ENCODE peak calls at places on chromosome 7, in seven cellular contexts. P is myocyte; Y is activated CD8-positive, alpha-beta T cell treated with anti-CD3 and anti-CD28 coated beads for 36 hours; G is substantia nigra; O is left lung; K is upper lobe of left lung; M is anterior cingulate cortex. V is an unnamed sample.
A peak's percentile ranks its signal among the peaks of the same experiment; 100 is the strongest.

GRCh38 chr7:120091807-120092206 is 181.2 kb upstream of the KCND2 start:
- DNase-seq in P (no peak), Y (no peak), G (no peak), O (no peak), K (no peak), M (no peak), V (no peak)

GRCh38 chr7:1694981-1695511 is 25.0 kb downstream of the ELFN1 start:
- DNase-seq in P (no peak), Y (no peak), G (no peak), O (peak; percentile 21), K (peak; percentile 10), M (no peak), V (no peak)

GRCh38 chr7:16299853-16300252 is 121.5 kb downstream of the CRPPA start:
- DNase-seq in P (no peak), Y (no peak), G (no peak), O (no peak), K (no peak), M (no peak), V (no peak)

GRCh38 chr7:1575809-1576208 is 6.0 kb upstream of the PSMG3 start:
- DNase-seq in P (no peak), Y (no peak), G (no peak), O (no peak), K (no peak), M (no peak), V (no peak)

GRCh38 chr7:73397521-73397934 is 36.0 kb upstream of the FZD9 start:
- DNase-seq in P (no peak), Y (no peak), G (no peak), O (no peak), K (no peak), M (no peak), V (no peak)

GRCh38 chr7:44227911-44228310 is 27.1 kb downstream of the YKT6 start:
- DNase-seq in P (no peak), Y (no peak), G (no peak), O (no peak), K (no peak), M (no peak), V (no peak)

GRCh38 chr7:18706648-18707047 is 211.1 kb downstream of the HDAC9 start:
- DNase-seq in P (no peak), Y (no peak), G (no peak), O (no peak), K (no peak), M (no peak), V (no peak)

GRCh38 chr7:90570373-90570959 is 25.7 kb upstream of the CDK14 start:
- DNase-seq in P (peak; percentile 33), Y (no peak), G (no peak), O (no peak), K (no peak), M (no peak), V (no peak)

GRCh38 chr7:157599491-157599890 is 262.7 kb downstream of the DNAJB6 start:
- DNase-seq in P (no peak), Y (no peak), G (no peak), O (no peak), K (no peak), M (no peak), V (no peak)

GRCh38 chr7:27435461-27435860 is 192.9 kb downstream of the EVX1 start:
- DNase-seq in P (peak; percentile 69), Y (no peak), G (no peak), O (no peak), K (no peak), M (no peak), V (no peak)

GRCh38 chr7:46396501-46396900 is 475.4 kb upstream of the IGFBP3 start:
- DNase-seq in P (no peak), Y (no peak), G (no peak), O (no peak), K (no peak), M (no peak), V (no peak)

GRCh38 chr7:42348627-42349026 is 111.6 kb upstream of the GLI3 start:
- DNase-seq in P (no peak), Y (no peak), G (no peak), O (no peak), K (no peak), M (no peak), V (no peak)

GRCh38 chr7:48964074-48964473 is 39.7 kb downstream of the CDC14C start:
- DNase-seq in P (no peak), Y (no peak), G (no peak), O (no peak), K (no peak), M (no peak), V (peak; percentile 70)

GRCh38 chr7:25675789-25676474 is 447.6 kb upstream of the NPVF start:
- DNase-seq in P (no peak), Y (no peak), G (no peak), O (no peak), K (no peak), M (no peak), V (no peak)

GRCh38 chr7:91434821-91435220 is 170.6 kb downstream of the FZD1 start:
- DNase-seq in P (peak; percentile 56), Y (no peak), G (no peak), O (no peak), K (no peak), M (no peak), V (no peak)

GRCh38 chr7:84207025-84207424 is 12.4 kb upstream of the SEMA3A start:
- DNase-seq in P (no peak), Y (no peak), G (no peak), O (no peak), K (no peak), M (no peak), V (no peak)

GRCh38 chr7:135801045-135801693 is 52.6 kb upstream of the FAM180A start:
- DNase-seq in P (peak; percentile 84), Y (peak; percentile 22), G (no peak), O (no peak), K (no peak), M (no peak), V (peak; percentile 58)

GRCh38 chr7:80942261-80943041 is 23.6 kb upstream of the SEMA3C start:
- DNase-seq in P (peak; percentile 97), Y (no peak), G (no peak), O (peak; percentile 67), K (peak; percentile 64), M (no peak), V (no peak)

GRCh38 chr7:96837583-96837982 is 127.9 kb upstream of the SEM1 start:
- DNase-seq in P (no peak), Y (peak; percentile 62), G (no peak), O (no peak), K (no peak), M (no peak), V (no peak)

GRCh38 chr7:73678862-73679261 is 4.4 kb downstream of the DNAJC30 start:
- DNase-seq in P (no peak), Y (no peak), G (no peak), O (no peak), K (peak; percentile 66), M (no peak), V (no peak)

GRCh38 chr7:43650457-43651052 is 67.6 kb downstream of the STK17A start:
- DNase-seq in P (peak; percentile 84), Y (peak; percentile 47), G (no peak), O (no peak), K (no peak), M (no peak), V (no peak)

GRCh38 chr7:138755331-138755747 is 42.5 kb upstream of the TMEM213 start:
- DNase-seq in P (peak; percentile 13), Y (no peak), G (no peak), O (no peak), K (no peak), M (no peak), V (no peak)

GRCh38 chr7:2326960-2327359 is 12.7 kb upstream of the SNX8 start:
- DNase-seq in P (no peak), Y (no peak), G (no peak), O (no peak), K (no peak), M (no peak), V (no peak)

GRCh38 chr7:139121-139520 is 53.2 kb upstream of the FAM20C start:
- DNase-seq in P (no peak), Y (no peak), G (no peak), O (no peak), K (no peak), M (no peak), V (no peak)

GRCh38 chr7:100688593-100688860 is 5.5 kb downstream of the GIGYF1 start:
- DNase-seq in P (no peak), Y (no peak), G (no peak), O (no peak), K (no peak), M (no peak), V (no peak)

GRCh38 chr7:135930565-135931423 is 46.4 kb downstream of the MTPN start:
- DNase-seq in P (no peak), Y (no peak), G (no peak), O (no peak), K (no peak), M (no peak), V (no peak)

GRCh38 chr7:94620703-94621118 is 35.2 kb downstream of the SGCE start:
- DNase-seq in P (peak; percentile 100), Y (peak; percentile 82), G (no peak), O (peak; percentile 66), K (peak; percentile 70), M (no peak), V (peak; percentile 51)

GRCh38 chr7:94289071-94289470 is 105.6 kb upstream of the COL1A2 start:
- DNase-seq in P (peak; percentile 92), Y (peak; percentile 5), G (peak; percentile 4), O (peak; percentile 47), K (peak; percentile 68), M (peak; percentile 1), V (peak; percentile 76)

GRCh38 chr7:128814496-128814895 is 15.7 kb upstream of the FLNC start:
- DNase-seq in P (peak; percentile 88), Y (no peak), G (no peak), O (no peak), K (no peak), M (no peak), V (peak; percentile 82)

GRCh38 chr7:42662862-42663261 is 249.0 kb downstream of the C7orf25 start:
- DNase-seq in P (no peak), Y (no peak), G (no peak), O (no peak), K (no peak), M (no peak), V (no peak)

GRCh38 chr7:113694149-113694548 is 224.7 kb downstream of the PPP1R3A start:
- DNase-seq in P (no peak), Y (no peak), G (no peak), O (no peak), K (no peak), M (no peak), V (no peak)

GRCh38 chr7:7688956-7689355 is 29.5 kb downstream of the RPA3 start:
- DNase-seq in P (no peak), Y (no peak), G (no peak), O (no peak), K (no peak), M (no peak), V (no peak)

GRCh38 chr7:16564909-16565426 is 38.3 kb downstream of the LRRC72 start:
- DNase-seq in P (peak; percentile 54), Y (peak; percentile 46), G (no peak), O (no peak), K (no peak), M (no peak), V (peak; percentile 47)

V was measured in globus pallidus.